ENCODE peak calls at places on chromosomes 3 and 15, in six cellular contexts. T is ovary; X is GM23248; E is sigmoid colon; A is heart right ventricle; V is CD8-positive, alpha-beta memory T cell. P is an unnamed sample. For H3K4me1 and H3K9me3, the result is how much of the 10 kb centered on the place peaks cover.

GRCh38 chr15:66362776-66363175 is 6.3 kb upstream of the TIPIN start:
- DNase-seq in T (no peak), V (no peak), X (no peak), A (no peak), E (no peak), P (no peak)

GRCh38 chr3:88150371-88150770 is 612 bp downstream of the C3orf38 start:
- DNase-seq in T (no peak), V (no peak), A (no peak), X (peak), E (no peak), P (peak)

GRCh38 chr15:25345943-25346342 is 92.9 kb downstream of the UBE3A start:
- DNase-seq in A (peak), X (peak), T (no peak), V (no peak), E (peak), P (no peak)

GRCh38 chr3:182165234-182165633 is 453.5 kb downstream of the SOX2 start:
- DNase-seq in V (no peak), A (no peak), T (no peak), E (no peak), X (no peak), P (no peak)

GRCh38 chr15:39969871-39970270 is 36.0 kb downstream of the EIF2AK4 start:
- DNase-seq in E (peak), X (peak), A (peak), T (no peak), V (no peak), P (no peak)

GRCh38 chr3:128504957-128505730 is 12.1 kb upstream of the GATA2 start:
- DNase-seq in E (peak), V (no peak), T (no peak), X (no peak), A (no peak), P (no peak)

GRCh38 chr3:150519026-150519425 is 27.3 kb downstream of the SERP1 start:
- DNase-seq in X (no peak), E (no peak), T (no peak), V (no peak), A (no peak), P (no peak)

GRCh38 chr3:159988617-159989251 is at the start of gene IL12A:
- DNase-seq in E (peak), A (peak), V (peak), T (peak), X (peak), P (peak)

GRCh38 chr15:70421197-70421482 is 323.4 kb upstream of the TLE3 start:
- DNase-seq in A (no peak), T (no peak), V (no peak), E (no peak), X (no peak), P (no peak)

GRCh38 chr3:45975696-45976095 is 19.9 kb downstream of the FYCO1 start:
- DNase-seq in V (no peak), E (no peak), A (no peak), X (no peak), T (no peak), P (no peak)

GRCh38 chr15:99571299-99571698 is 5.5 kb downstream of the MEF2A start:
- DNase-seq in T (no peak), V (no peak), E (no peak), X (no peak), A (no peak), P (no peak)

GRCh38 chr15:63405683-63406456 is 24.2 kb upstream of the CA12 start:
- DNase-seq in A (no peak), T (no peak), E (no peak), V (no peak), X (no peak), P (no peak)

GRCh38 chr3:160486459-160486869 is 36.9 kb upstream of the TRIM59 start:
- DNase-seq in E (no peak), V (no peak), X (peak), A (no peak), T (no peak), P (no peak)

GRCh38 chr3:100103558-100104441 is 10.5 kb downstream of the FILIP1L start:
- DNase-seq in T (no peak), E (no peak), V (no peak), X (peak), A (no peak), P (no peak)

GRCh38 chr15:51935466-51936118 is 36.0 kb downstream of the LEO1 start:
- DNase-seq in V (no peak), A (no peak), E (no peak), X (no peak), T (no peak), P (no peak)

GRCh38 chr15:70061086-70061370 is 36.7 kb downstream of the TLE3 start:
- DNase-seq in X (no peak), V (no peak), E (no peak), T (no peak), A (no peak), P (no peak)

GRCh38 chr15:90839187-90840071 is 29.0 kb upstream of the FURIN start:
- DNase-seq in T (no peak), V (no peak), E (no peak), A (no peak), X (no peak), P (no peak)

GRCh38 chr3:17057316-17057715 is 172.6 kb downstream of the PLCL2 start:
- DNase-seq in E (no peak), X (peak), A (no peak), V (no peak), T (no peak), P (no peak)

GRCh38 chr15:41585140-41586047 is 26.4 kb downstream of the TYRO3 start:
- DNase-seq in A (peak), T (peak), E (no peak), X (peak), V (peak), P (no peak)

GRCh38 chr3:63818282-63819150 is 583 bp upstream of the C3orf49 start:
- DNase-seq in X (peak), E (peak), V (peak), T (peak), A (no peak), P (peak)

GRCh38 chr3:74602471-74602870 is 12.0 kb downstream of the CNTN3 start:
- DNase-seq in V (no peak), E (no peak), T (no peak), A (no peak), X (no peak), P (no peak)
- H3K4me1 ChIP-seq in V (under half), E (under half), T (under half), A (under half), X (under half), P (under half)

DNA sequence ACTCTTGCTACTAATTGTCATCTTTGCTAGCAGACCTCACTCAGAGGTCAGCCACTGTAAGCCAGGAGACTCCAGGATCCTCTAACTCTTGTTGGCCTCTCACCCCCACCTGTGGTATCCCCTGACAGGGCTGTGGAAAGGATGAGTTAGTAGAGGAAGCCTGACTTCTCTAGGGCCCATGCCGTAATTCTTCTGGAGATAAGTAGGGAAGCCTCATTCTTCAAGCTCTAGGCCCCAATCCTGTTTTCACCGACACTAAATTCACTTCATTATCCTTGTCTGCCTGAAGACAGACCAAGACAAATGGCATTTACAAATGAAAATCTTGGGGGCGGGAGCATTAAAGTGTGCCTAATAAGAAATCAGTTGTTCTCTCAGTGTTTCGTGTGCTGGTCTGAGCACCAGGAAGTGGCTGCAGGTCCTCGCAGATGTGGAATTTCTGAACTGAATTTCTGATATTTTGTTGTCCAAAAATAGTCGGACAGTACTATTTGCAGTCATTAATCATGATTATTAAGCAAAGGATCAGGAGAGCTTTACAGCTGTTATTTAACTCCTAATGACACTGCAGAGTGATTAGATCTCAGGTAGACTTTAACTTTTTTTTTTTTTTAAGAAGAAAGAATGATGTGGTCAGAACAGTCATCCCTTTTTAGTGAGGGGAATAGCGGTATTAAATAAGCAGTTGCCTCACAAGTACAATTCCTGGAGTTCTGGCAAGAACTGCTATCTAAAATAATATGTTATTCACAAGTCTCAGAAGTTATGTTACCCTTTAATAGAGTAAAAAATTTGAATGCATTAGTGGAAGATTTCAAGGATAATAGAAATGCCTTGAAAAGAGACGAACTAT is 58.3 kb downstream of the RBMS3 start:
- DNase-seq in E (no peak), T (no peak), V (no peak), A (no peak), X (peak), P (no peak)
- H3K9me3 ChIP-seq in E (under half), T (under half), V (under half), A (under half), X (under half), P (under half)

DNA sequence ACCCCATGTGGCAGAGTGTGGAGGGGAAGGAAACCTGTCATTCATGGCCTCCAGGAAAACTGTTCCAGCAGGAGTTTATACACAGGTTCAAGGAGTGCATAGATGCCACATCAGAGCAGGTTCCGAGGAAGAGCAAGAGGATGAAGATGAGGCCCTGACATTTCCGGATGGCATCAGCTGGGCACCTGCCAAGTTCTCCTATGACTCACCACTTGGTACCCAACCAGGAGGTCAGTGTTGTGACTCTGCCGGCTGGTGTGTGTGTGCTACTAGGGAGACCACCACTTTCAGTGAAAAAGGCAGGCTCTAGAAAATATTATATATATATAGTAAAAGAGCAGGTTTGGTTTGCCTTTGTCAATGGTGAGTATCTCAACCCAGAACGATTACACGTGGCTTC is 69.3 kb downstream of the NTRK3 start:
- DNase-seq in X (peak), T (no peak), A (no peak), E (no peak), V (no peak), P (no peak)
- H3K27ac ChIP-seq in X (no peak), T (no peak), A (no peak), E (no peak), V (no peak), P (no peak)

GRCh38 chr3:71581981-71582611 is 1.4 kb downstream of the FOXP1 start:
- DNase-seq in V (peak), T (peak), X (peak), A (peak), E (peak), P (peak)
- H3K4me1 ChIP-seq in V (under half), T (under half), X (half or more), A (half or more), E (under half), P (under half)

GRCh38 chr3:168989396-168989795 is 674.1 kb downstream of the MECOM start:
- DNase-seq in A (no peak), T (no peak), E (no peak), X (peak), V (no peak), P (no peak)
- H3K9me3 ChIP-seq in A (under half), T (under half), E (under half), X (under half), V (under half), P (under half)

GRCh38 chr3:77232557-77232956 is 192.7 kb downstream of the ROBO2 start:
- DNase-seq in X (no peak), T (no peak), A (no peak), V (no peak), E (no peak), P (no peak)

GRCh38 chr3:77240072-77240650 is 200.3 kb downstream of the ROBO2 start:
- DNase-seq in E (no peak), X (no peak), T (no peak), A (no peak), V (no peak), P (no peak)

DNA sequence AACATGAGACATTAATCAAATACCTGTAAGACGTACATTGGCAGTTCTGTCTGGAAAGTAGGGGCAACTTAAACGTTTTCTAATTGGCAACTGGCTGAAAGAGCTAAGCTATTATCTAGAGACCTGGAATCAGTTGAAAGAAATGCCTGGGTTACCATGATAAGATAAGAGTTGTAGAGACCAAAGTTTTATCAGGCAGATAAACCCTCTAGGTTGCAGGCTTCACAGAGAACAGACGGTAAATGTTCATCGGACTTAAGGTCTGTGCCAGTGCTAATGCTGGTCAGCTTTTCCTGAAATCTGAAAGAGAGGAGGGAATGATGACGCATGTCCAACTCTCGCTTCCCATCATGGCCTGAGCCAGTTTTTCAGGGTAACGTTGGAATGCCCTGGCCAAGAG is 196.2 kb downstream of the ROBO2 start:
- DNase-seq in A (no peak), T (no peak), E (no peak), X (no peak), V (no peak), P (no peak)
- H3K27ac ChIP-seq in A (no peak), T (no peak), E (no peak), X (no peak), V (no peak), P (no peak)

GRCh38 chr3:124602986-124603627 is 127.1 kb upstream of the UMPS start:
- DNase-seq in T (no peak), E (no peak), V (no peak), X (no peak), A (no peak), P (no peak)

GRCh38 chr3:124610130-124610529 is 120.1 kb upstream of the UMPS start:
- DNase-seq in X (no peak), E (no peak), V (no peak), T (no peak), A (no peak), P (no peak)

GRCh38 chr3:124609402-124609801 is 120.8 kb upstream of the UMPS start:
- DNase-seq in V (no peak), A (no peak), X (peak), T (no peak), E (no peak), P (no peak)

GRCh38 chr3:124606180-124606579 is 124.1 kb upstream of the UMPS start:
- DNase-seq in V (no peak), E (no peak), A (no peak), T (no peak), X (no peak), P (no peak)

GRCh38 chr3:124607163-124607562 is 123.1 kb upstream of the UMPS start:
- DNase-seq in E (no peak), A (no peak), V (no peak), T (no peak), X (peak), P (no peak)
- H3K4me1 ChIP-seq in E (under half), A (half or more), V (under half), T (under half), X (under half), P (under half)

DNA sequence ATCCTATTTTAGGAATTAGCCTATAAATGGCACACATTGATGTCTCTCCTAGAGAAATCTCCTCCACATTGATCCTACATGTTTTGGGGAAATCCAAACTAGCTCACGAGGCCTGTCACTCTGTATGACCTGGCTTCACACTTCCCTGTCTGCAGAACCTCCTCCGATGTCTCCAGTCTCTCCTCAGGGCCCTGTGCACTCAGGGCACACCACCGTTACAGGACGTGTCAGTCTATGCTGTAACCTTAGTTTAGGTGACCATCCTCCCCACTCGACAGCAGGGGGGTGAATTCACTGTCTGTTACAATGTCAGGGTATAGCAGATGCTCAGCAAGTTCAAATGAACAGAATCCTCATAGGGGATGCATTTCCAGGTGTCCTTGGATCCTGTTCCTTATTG is 249.1 kb downstream of the OCA2 start:
- DNase-seq in T (no peak), V (no peak), X (no peak), E (no peak), A (no peak), P (no peak)
- H3K9me3 ChIP-seq in T (under half), V (under half), X (under half), E (under half), A (under half), P (under half)

DNA sequence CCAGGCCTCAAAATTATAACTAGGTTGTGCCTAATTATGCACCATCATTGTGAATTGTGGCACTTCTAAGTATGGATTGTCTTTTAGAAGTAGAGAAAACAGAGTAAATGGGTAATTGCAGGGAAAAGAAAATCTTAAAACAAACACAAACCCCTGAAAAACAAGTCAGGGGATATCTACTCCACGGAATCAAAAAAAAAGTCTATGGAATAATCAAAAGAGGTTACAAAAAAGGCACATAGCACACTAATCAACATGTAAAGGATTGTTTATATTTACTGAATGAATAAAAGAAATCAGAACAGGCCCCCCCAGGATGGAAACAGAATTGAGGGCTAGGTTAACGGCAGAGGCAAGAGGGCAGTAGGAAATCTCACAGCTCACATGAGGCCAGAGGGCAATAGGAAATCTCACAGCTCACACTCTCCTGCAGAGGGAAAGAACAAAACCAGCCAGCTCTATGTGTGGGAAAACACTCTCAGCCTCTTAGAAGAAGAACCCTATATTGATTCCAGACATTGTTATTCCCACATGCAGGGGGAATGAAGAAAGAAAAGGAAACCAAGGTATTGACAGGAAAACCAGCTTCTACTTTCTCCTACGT is 72.7 kb upstream of the FNDC3B start:
- DNase-seq in T (no peak), E (no peak), V (no peak), X (peak), A (no peak), P (no peak)
- H3K27ac ChIP-seq in T (no peak), E (no peak), V (peak), X (peak), A (peak), P (no peak)

GRCh38 chr3:5012398-5012797 is 33.2 kb downstream of the BHLHE40 start:
- DNase-seq in X (no peak), E (peak), A (no peak), T (no peak), V (no peak), P (no peak)
- H3K4me1 ChIP-seq in X (under half), E (under half), A (under half), T (under half), V (under half), P (under half)